ENCODE peak calls at places on chromosomes 11 and 22, in five cellular contexts. One of them, this sample, is unnamed.

GRCh38 chr22:25627271-25627848 is 62.9 kb downstream of the GRK3 start:
- DNase-seq in mammary epithelial cell: peak
- DNase-seq in CD8-positive, alpha-beta T cell: no peak
- DNase-seq in astrocyte of the cerebellum: no peak
- DNase-seq in fibroblast of pulmonary artery: peak
- DNase-seq in this sample: no peak

GRCh38 chr22:38312261-38312800 is 4.9 kb downstream of the CSNK1E start:
- DNase-seq in mammary epithelial cell: peak
- DNase-seq in CD8-positive, alpha-beta T cell: no peak
- DNase-seq in astrocyte of the cerebellum: no peak
- DNase-seq in fibroblast of pulmonary artery: no peak
- DNase-seq in this sample: no peak

GRCh38 chr11:102157219-102157618 is 47.0 kb downstream of the YAP1 start:
- DNase-seq in mammary epithelial cell: peak
- DNase-seq in CD8-positive, alpha-beta T cell: no peak
- DNase-seq in astrocyte of the cerebellum: peak
- DNase-seq in fibroblast of pulmonary artery: peak
- DNase-seq in this sample: no peak

GRCh38 chr11:26778000-26778757 is 56.3 kb upstream of the SLC5A12 start:
- DNase-seq in mammary epithelial cell: peak
- DNase-seq in CD8-positive, alpha-beta T cell: no peak
- DNase-seq in astrocyte of the cerebellum: peak
- DNase-seq in fibroblast of pulmonary artery: peak
- DNase-seq in this sample: peak

GRCh38 chr22:23925020-23925606 is 30.9 kb downstream of the MIF start:
- DNase-seq in mammary epithelial cell: no peak
- DNase-seq in CD8-positive, alpha-beta T cell: no peak
- DNase-seq in astrocyte of the cerebellum: no peak
- DNase-seq in fibroblast of pulmonary artery: no peak
- DNase-seq in this sample: no peak

GRCh38 chr11:128603003-128603715 is 15.8 kb upstream of the ETS1 start:
- DNase-seq in mammary epithelial cell: no peak
- DNase-seq in CD8-positive, alpha-beta T cell: no peak
- DNase-seq in astrocyte of the cerebellum: no peak
- DNase-seq in fibroblast of pulmonary artery: no peak
- DNase-seq in this sample: no peak

GRCh38 chr11:20154381-20154780 is 5.9 kb downstream of the DBX1 start:
- DNase-seq in mammary epithelial cell: no peak
- DNase-seq in CD8-positive, alpha-beta T cell: no peak
- DNase-seq in astrocyte of the cerebellum: no peak
- DNase-seq in fibroblast of pulmonary artery: no peak
- DNase-seq in this sample: no peak

GRCh38 chr22:36398602-36399472 is 11.1 kb upstream of the MYH9 start:
- DNase-seq in mammary epithelial cell: peak
- DNase-seq in CD8-positive, alpha-beta T cell: no peak
- DNase-seq in astrocyte of the cerebellum: no peak
- DNase-seq in fibroblast of pulmonary artery: peak
- DNase-seq in this sample: no peak

GRCh38 chr11:74004694-74005615 is 3.9 kb downstream of the UCP3 start:
- DNase-seq in mammary epithelial cell: no peak
- DNase-seq in CD8-positive, alpha-beta T cell: peak
- DNase-seq in astrocyte of the cerebellum: no peak
- DNase-seq in fibroblast of pulmonary artery: no peak
- DNase-seq in this sample: no peak

GRCh38 chr11:2211113-2211971 is 39.7 kb upstream of the TH start:
- DNase-seq in mammary epithelial cell: no peak
- DNase-seq in CD8-positive, alpha-beta T cell: no peak
- DNase-seq in astrocyte of the cerebellum: no peak
- DNase-seq in fibroblast of pulmonary artery: no peak
- DNase-seq in this sample: no peak

GRCh38 chr22:44025171-44026065 is 1.3 kb downstream of the PARVB start:
- DNase-seq in mammary epithelial cell: no peak
- DNase-seq in CD8-positive, alpha-beta T cell: no peak
- DNase-seq in astrocyte of the cerebellum: no peak
- DNase-seq in fibroblast of pulmonary artery: no peak
- DNase-seq in this sample: no peak

GRCh38 chr11:13354335-13354734 is 76.7 kb downstream of the BMAL1 start:
- DNase-seq in mammary epithelial cell: no peak
- DNase-seq in CD8-positive, alpha-beta T cell: no peak
- DNase-seq in astrocyte of the cerebellum: no peak
- DNase-seq in fibroblast of pulmonary artery: peak
- DNase-seq in this sample: no peak

GRCh38 chr11:33539659-33540249 is 160.9 kb downstream of the C11orf91 start:
- DNase-seq in mammary epithelial cell: no peak
- DNase-seq in CD8-positive, alpha-beta T cell: no peak
- DNase-seq in astrocyte of the cerebellum: no peak
- DNase-seq in fibroblast of pulmonary artery: no peak
- DNase-seq in this sample: no peak

GRCh38 chr11:128492461-128492860 is 94.9 kb downstream of the ETS1 start:
- DNase-seq in mammary epithelial cell: peak
- DNase-seq in CD8-positive, alpha-beta T cell: no peak
- DNase-seq in astrocyte of the cerebellum: no peak
- DNase-seq in fibroblast of pulmonary artery: peak
- DNase-seq in this sample: no peak

GRCh38 chr11:35567737-35568465 is 42.5 kb upstream of the PAMR1 start:
- DNase-seq in mammary epithelial cell: peak
- DNase-seq in CD8-positive, alpha-beta T cell: no peak
- DNase-seq in astrocyte of the cerebellum: no peak
- DNase-seq in fibroblast of pulmonary artery: no peak
- DNase-seq in this sample: no peak

GRCh38 chr11:119038884-119039283 is 8.2 kb upstream of the SLC37A4 start:
- DNase-seq in mammary epithelial cell: no peak
- DNase-seq in CD8-positive, alpha-beta T cell: no peak
- DNase-seq in astrocyte of the cerebellum: no peak
- DNase-seq in fibroblast of pulmonary artery: no peak
- DNase-seq in this sample: no peak

GRCh38 chr11:131839326-131839725 is 468.9 kb downstream of the NTM start:
- DNase-seq in mammary epithelial cell: no peak
- DNase-seq in CD8-positive, alpha-beta T cell: no peak
- DNase-seq in astrocyte of the cerebellum: no peak
- DNase-seq in fibroblast of pulmonary artery: no peak
- DNase-seq in this sample: no peak

GRCh38 chr11:34938621-34939020 is 22.2 kb downstream of the PDHX start:
- DNase-seq in mammary epithelial cell: no peak
- DNase-seq in CD8-positive, alpha-beta T cell: no peak
- DNase-seq in astrocyte of the cerebellum: no peak
- DNase-seq in fibroblast of pulmonary artery: no peak
- DNase-seq in this sample: no peak

GRCh38 chr11:67491276-67492068 is 8.6 kb downstream of the AIP start:
- DNase-seq in mammary epithelial cell: no peak
- DNase-seq in CD8-positive, alpha-beta T cell: no peak
- DNase-seq in astrocyte of the cerebellum: no peak
- DNase-seq in fibroblast of pulmonary artery: no peak
- DNase-seq in this sample: no peak

GRCh38 chr22:44496844-44497217 is 1.2 kb downstream of the RTL6 start:
- DNase-seq in mammary epithelial cell: no peak
- DNase-seq in CD8-positive, alpha-beta T cell: no peak
- DNase-seq in astrocyte of the cerebellum: no peak
- DNase-seq in fibroblast of pulmonary artery: no peak
- DNase-seq in this sample: no peak

GRCh38 chr11:57502376-57502775 is 13.1 kb downstream of the SLC43A1 start:
- DNase-seq in mammary epithelial cell: no peak
- DNase-seq in CD8-positive, alpha-beta T cell: no peak
- DNase-seq in astrocyte of the cerebellum: no peak
- DNase-seq in fibroblast of pulmonary artery: no peak
- DNase-seq in this sample: no peak

GRCh38 chr22:24567668-24568067 is 11.9 kb downstream of the SNRPD3 start:
- DNase-seq in mammary epithelial cell: no peak
- DNase-seq in CD8-positive, alpha-beta T cell: no peak
- DNase-seq in astrocyte of the cerebellum: no peak
- DNase-seq in fibroblast of pulmonary artery: no peak
- DNase-seq in this sample: no peak

GRCh38 chr11:102393272-102393730 is 46.3 kb downstream of the BIRC2 start:
- DNase-seq in mammary epithelial cell: no peak
- DNase-seq in CD8-positive, alpha-beta T cell: no peak
- DNase-seq in astrocyte of the cerebellum: no peak
- DNase-seq in fibroblast of pulmonary artery: no peak
- DNase-seq in this sample: no peak

GRCh38 chr11:63508009-63508408 is 2.1 kb downstream of the LGALS12 start:
- DNase-seq in mammary epithelial cell: no peak
- DNase-seq in CD8-positive, alpha-beta T cell: no peak
- DNase-seq in astrocyte of the cerebellum: no peak
- DNase-seq in fibroblast of pulmonary artery: no peak
- DNase-seq in this sample: no peak

GRCh38 chr11:109853156-109853776 is 239.9 kb upstream of the ZC3H12C start:
- DNase-seq in mammary epithelial cell: peak
- DNase-seq in CD8-positive, alpha-beta T cell: no peak
- DNase-seq in astrocyte of the cerebellum: peak
- DNase-seq in fibroblast of pulmonary artery: peak
- DNase-seq in this sample: peak

GRCh38 chr11:6319879-6320410 is 356 bp downstream of the CAVIN3 start:
- DNase-seq in mammary epithelial cell: peak
- DNase-seq in CD8-positive, alpha-beta T cell: no peak
- DNase-seq in astrocyte of the cerebellum: peak
- DNase-seq in fibroblast of pulmonary artery: peak
- DNase-seq in this sample: peak

GRCh38 chr11:103877221-103877620 is 159.2 kb upstream of the DDI1 start:
- DNase-seq in mammary epithelial cell: peak
- DNase-seq in CD8-positive, alpha-beta T cell: no peak
- DNase-seq in astrocyte of the cerebellum: no peak
- DNase-seq in fibroblast of pulmonary artery: peak
- DNase-seq in this sample: no peak

GRCh38 chr22:23065495-23066122 is 4.7 kb upstream of the GNAZ start:
- DNase-seq in mammary epithelial cell: no peak
- DNase-seq in CD8-positive, alpha-beta T cell: no peak
- DNase-seq in astrocyte of the cerebellum: no peak
- DNase-seq in fibroblast of pulmonary artery: no peak
- DNase-seq in this sample: no peak

GRCh38 chr11:76419896-76420295 is 24.9 kb upstream of the EMSY start:
- DNase-seq in mammary epithelial cell: no peak
- DNase-seq in CD8-positive, alpha-beta T cell: no peak
- DNase-seq in astrocyte of the cerebellum: no peak
- DNase-seq in fibroblast of pulmonary artery: no peak
- DNase-seq in this sample: no peak

GRCh38 chr11:76410771-76411423 is 29.8 kb downstream of the GVQW3 start:
- DNase-seq in mammary epithelial cell: no peak
- DNase-seq in CD8-positive, alpha-beta T cell: no peak
- DNase-seq in astrocyte of the cerebellum: no peak
- DNase-seq in fibroblast of pulmonary artery: no peak
- DNase-seq in this sample: no peak

DNA sequence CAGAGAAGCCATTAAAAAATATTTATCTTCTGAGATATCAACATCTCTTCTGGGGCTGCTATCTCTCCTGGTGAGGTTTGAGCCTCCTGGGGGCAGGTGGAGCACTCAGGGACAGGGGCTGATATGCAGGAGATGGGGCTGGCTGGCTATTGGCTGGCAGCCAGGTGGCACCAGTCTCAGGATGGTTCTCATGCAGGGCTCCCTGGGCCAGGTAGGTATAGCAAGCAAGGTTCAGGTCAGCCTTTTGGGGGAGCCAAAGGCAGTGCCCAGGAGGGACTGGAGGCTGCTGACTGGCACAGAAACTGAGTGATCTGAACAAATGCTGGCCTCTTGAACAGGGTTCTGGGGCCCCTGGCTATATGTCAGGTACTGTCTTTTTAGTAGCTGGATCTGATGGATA is 29.7 kb upstream of the EMSY start:
- DNase-seq in mammary epithelial cell: no peak
- DNase-seq in CD8-positive, alpha-beta T cell: no peak
- DNase-seq in astrocyte of the cerebellum: no peak
- DNase-seq in fibroblast of pulmonary artery: no peak
- DNase-seq in this sample: no peak
- TF ChIP-seq CTCF in mammary epithelial cell: no peak
- TF ChIP-seq CTCF in CD8-positive, alpha-beta T cell: no peak
- TF ChIP-seq CTCF in astrocyte of the cerebellum: no peak
- TF ChIP-seq CTCF in fibroblast of pulmonary artery: no peak
- TF ChIP-seq CTCF in this sample: no peak

GRCh38 chr22:49934891-49935557 is 16.6 kb downstream of the CRELD2 start:
- DNase-seq in mammary epithelial cell: no peak
- DNase-seq in CD8-positive, alpha-beta T cell: peak
- DNase-seq in astrocyte of the cerebellum: no peak
- DNase-seq in fibroblast of pulmonary artery: peak
- DNase-seq in this sample: no peak
- H3K4me3 ChIP-seq in mammary epithelial cell: no peak
- H3K4me3 ChIP-seq in CD8-positive, alpha-beta T cell: peak
- H3K4me3 ChIP-seq in astrocyte of the cerebellum: peak
- H3K4me3 ChIP-seq in fibroblast of pulmonary artery: peak
- H3K4me3 ChIP-seq in this sample: peak

GRCh38 chr11:46278387-46279173 is 1.1 kb downstream of the CREB3L1 start:
- DNase-seq in mammary epithelial cell: no peak
- DNase-seq in CD8-positive, alpha-beta T cell: no peak
- DNase-seq in astrocyte of the cerebellum: no peak
- DNase-seq in fibroblast of pulmonary artery: peak
- DNase-seq in this sample: no peak
- TF ChIP-seq CTCF in mammary epithelial cell: peak
- TF ChIP-seq CTCF in CD8-positive, alpha-beta T cell: no peak
- TF ChIP-seq CTCF in astrocyte of the cerebellum: peak
- TF ChIP-seq CTCF in fibroblast of pulmonary artery: peak
- TF ChIP-seq CTCF in this sample: peak

GRCh38 chr11:31796523-31797226 is 14.4 kb downstream of the PAX6 start:
- DNase-seq in mammary epithelial cell: no peak
- DNase-seq in CD8-positive, alpha-beta T cell: no peak
- DNase-seq in astrocyte of the cerebellum: no peak
- DNase-seq in fibroblast of pulmonary artery: no peak
- DNase-seq in this sample: no peak
- H3K4me3 ChIP-seq in mammary epithelial cell: no peak
- H3K4me3 ChIP-seq in CD8-positive, alpha-beta T cell: no peak
- H3K4me3 ChIP-seq in astrocyte of the cerebellum: no peak
- H3K4me3 ChIP-seq in fibroblast of pulmonary artery: no peak
- H3K4me3 ChIP-seq in this sample: no peak